ENCODE peak calls at places on chromosomes 6 and 20, in eight cellular contexts. C is tibial nerve, R is gastrocnemius medialis, O is A549, X is testis, M is HCT116, A is NB4, U is Peyer's patch. T is an unnamed sample.

GRCh38 chr20:34301587-34302311 is 1.4 kb downstream of the AHCY start:
- DNase-seq in C (no peak), R (no peak), O (no peak), X (no peak), M (no peak), A (no peak), U (no peak), T (no peak)

GRCh38 chr20:5745416-5745968 is 4.7 kb upstream of the SHLD1 start:
- DNase-seq in C (no peak), R (no peak), O (no peak), X (no peak), M (no peak), A (no peak), U (no peak), T (no peak)

GRCh38 chr20:3213226-3213625 is 3.9 kb downstream of the ITPA start:
- DNase-seq in C (no peak), R (no peak), O (no peak), X (no peak), M (no peak), A (no peak), U (no peak), T (no peak)

GRCh38 chr6:46437671-46438221 is 53.5 kb downstream of the RCAN2 start:
- DNase-seq in C (no peak), R (peak; percentile 58), O (no peak), X (no peak), M (no peak), A (no peak), U (no peak), T (no peak)

GRCh38 chr20:57762531-57763234 is 52.9 kb upstream of the PMEPA1 start:
- DNase-seq in C (no peak), R (no peak), O (no peak), X (no peak), M (no peak), A (no peak), U (no peak), T (no peak)

GRCh38 chr20:8860011-8860495 is 208.8 kb upstream of the PLCB4 start:
- DNase-seq in C (no peak), R (no peak), O (peak; percentile 42), X (no peak), M (no peak), A (no peak), U (no peak), T (no peak)

GRCh38 chr20:50385733-50386640 is 124.2 kb upstream of the PTPN1 start:
- DNase-seq in C (no peak), R (no peak), O (no peak), X (no peak), M (no peak), A (no peak), U (peak; percentile 37), T (no peak)

GRCh38 chr6:157982297-157982579 is 575 bp downstream of the SYNJ2 start:
- DNase-seq in C (no peak), R (no peak), O (peak; percentile 30), X (peak; percentile 43), M (no peak), A (peak; percentile 49), U (peak; percentile 60), T (peak; percentile 26)

GRCh38 chr6:128487746-128488145 is 32.7 kb downstream of the PTPRK start:
- DNase-seq in C (no peak), R (no peak), O (no peak), X (no peak), M (no peak), A (no peak), U (no peak), T (no peak)

GRCh38 chr6:3762359-3762758 is 10.8 kb upstream of the PXDC1 start:
- DNase-seq in C (no peak), R (no peak), O (no peak), X (no peak), M (no peak), A (no peak), U (no peak), T (no peak)

GRCh38 chr6:3757241-3757641 is 5.7 kb upstream of the PXDC1 start:
- DNase-seq in C (no peak), R (no peak), O (no peak), X (peak; percentile 72), M (no peak), A (no peak), U (no peak), T (no peak)

GRCh38 chr6:3761989-3762270 is 10.4 kb upstream of the PXDC1 start:
- DNase-seq in C (no peak), R (no peak), O (no peak), X (no peak), M (no peak), A (no peak), U (no peak), T (no peak)

GRCh38 chr6:3758842-3759144 is 7.3 kb upstream of the PXDC1 start:
- DNase-seq in C (no peak), R (no peak), O (no peak), X (no peak), M (no peak), A (no peak), U (no peak), T (no peak)

DNA sequence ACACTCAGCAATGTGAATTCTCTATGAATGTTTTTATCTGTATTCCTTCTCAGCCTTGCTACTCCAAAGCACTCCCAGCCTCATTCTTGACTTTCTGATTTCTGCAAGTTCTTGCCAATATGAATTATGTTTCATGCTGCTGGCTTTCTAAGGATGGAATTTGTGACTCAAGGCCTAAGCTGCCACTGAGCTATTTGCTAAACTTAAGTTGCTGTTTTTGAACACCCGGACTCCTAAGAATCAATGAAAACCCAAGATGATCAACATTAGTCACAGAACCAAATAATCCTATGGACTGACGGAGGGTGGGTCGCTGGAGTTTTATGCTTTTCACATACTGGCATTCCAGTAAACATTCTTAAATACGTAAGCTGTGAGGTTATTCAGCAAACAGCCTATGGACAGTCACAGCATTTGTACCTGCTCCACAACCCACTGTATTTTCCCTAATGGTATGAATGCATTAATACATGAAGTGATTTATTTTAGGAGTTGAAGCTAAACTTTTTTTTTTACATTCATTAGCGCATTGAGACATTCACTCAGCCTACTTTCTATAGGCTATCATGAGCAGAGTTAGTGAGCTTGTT is 8.2 kb upstream of the PXDC1 start:
- DNase-seq in C (no peak), R (no peak), O (no peak), X (no peak), M (no peak), A (no peak), U (no peak), T (no peak)
- TF ChIP-seq POLR2A in C (no peak), R (no peak), O (no peak), X (no peak), M (no peak), A (no peak), U (no peak), T (no peak)

DNA sequence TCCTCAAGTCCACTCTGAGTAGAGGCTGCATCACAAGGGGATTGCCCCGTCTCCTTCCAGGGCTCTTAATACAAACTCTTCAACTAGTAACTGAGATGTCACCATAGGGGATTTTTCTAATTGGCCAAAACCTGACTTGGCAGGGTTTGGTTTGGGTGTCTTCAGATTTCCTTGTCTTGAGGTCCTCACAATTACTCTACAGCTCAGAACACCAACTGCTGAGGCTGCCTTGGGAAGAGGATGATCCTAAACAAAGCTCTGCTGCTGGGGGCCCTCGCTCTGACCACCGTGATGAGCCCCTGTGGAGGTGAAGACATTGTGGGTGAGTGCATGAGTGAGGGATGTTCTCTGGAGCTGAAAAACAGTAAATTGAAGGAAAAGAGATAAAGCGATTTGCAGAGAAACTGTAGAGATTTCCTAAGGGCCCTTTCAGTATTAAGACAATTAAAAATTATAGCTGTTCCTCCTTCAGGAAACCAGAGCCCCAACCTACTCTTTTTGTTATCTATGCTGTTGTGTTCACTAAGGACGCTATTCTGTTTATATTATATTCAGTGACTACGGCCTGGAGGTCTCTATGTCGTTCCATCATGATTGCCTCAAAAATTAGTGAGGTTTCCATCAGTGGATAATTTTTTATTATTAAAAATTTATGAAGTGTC is at the start of gene HLA-DQA1:
- DNase-seq in C (peak; percentile 29), R (no peak), O (no peak), X (peak; percentile 21), M (no peak), A (no peak), U (peak; percentile 75), T (no peak)
- TF ChIP-seq POLR2A in C (peak; percentile 30), R (peak; percentile 27), O (no peak), X (no peak), M (no peak), A (no peak), U (no peak), T (peak; percentile 99)

DNA sequence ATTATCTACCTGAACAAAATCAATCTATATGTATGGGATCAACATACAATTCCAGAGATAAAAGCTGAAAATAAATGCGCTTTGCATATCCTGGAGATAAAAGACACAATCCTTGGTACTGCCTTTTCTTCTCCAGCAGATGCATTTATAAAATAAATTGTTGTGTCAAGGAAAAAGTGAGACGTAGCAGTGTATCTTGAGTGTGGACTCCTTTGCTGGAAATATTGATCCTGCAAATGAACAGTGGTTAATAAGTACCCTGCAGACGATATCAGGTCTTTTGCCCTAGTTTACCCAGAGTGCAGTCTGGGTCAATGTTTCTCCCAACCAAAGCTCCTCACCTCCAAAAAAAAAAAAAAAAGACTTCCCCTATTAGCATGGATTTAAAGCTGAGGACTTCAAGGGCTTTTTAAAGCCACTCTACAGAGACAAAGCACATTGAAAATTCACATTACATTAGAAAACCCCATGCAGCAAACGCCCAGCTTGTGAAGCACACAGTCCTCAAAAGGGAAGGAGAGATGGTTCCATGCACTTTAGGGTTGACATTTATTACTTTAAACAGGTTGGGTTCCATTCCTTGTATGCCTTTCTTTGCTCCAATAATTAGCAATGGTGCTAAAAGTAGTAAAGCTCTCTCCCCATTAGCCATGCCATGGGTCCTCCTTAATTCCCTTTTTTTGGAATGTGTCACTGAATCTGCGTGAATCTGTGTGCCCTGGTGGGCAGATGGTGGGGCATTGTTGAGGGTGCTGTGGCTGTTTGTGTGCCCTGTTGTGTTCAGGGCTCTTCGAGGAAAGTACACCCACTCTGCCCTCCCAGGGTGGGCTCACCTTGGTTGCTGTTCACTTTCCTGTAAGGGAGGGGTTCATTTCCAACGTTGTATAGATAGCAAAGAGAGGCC is 21.1 kb downstream of the FOXA2 start:
- DNase-seq in C (no peak), R (no peak), O (no peak), X (no peak), M (no peak), A (no peak), U (no peak), T (no peak)
- TF ChIP-seq POLR2A in C (no peak), R (no peak), O (no peak), X (no peak), M (no peak), A (no peak), U (no peak), T (no peak)

DNA sequence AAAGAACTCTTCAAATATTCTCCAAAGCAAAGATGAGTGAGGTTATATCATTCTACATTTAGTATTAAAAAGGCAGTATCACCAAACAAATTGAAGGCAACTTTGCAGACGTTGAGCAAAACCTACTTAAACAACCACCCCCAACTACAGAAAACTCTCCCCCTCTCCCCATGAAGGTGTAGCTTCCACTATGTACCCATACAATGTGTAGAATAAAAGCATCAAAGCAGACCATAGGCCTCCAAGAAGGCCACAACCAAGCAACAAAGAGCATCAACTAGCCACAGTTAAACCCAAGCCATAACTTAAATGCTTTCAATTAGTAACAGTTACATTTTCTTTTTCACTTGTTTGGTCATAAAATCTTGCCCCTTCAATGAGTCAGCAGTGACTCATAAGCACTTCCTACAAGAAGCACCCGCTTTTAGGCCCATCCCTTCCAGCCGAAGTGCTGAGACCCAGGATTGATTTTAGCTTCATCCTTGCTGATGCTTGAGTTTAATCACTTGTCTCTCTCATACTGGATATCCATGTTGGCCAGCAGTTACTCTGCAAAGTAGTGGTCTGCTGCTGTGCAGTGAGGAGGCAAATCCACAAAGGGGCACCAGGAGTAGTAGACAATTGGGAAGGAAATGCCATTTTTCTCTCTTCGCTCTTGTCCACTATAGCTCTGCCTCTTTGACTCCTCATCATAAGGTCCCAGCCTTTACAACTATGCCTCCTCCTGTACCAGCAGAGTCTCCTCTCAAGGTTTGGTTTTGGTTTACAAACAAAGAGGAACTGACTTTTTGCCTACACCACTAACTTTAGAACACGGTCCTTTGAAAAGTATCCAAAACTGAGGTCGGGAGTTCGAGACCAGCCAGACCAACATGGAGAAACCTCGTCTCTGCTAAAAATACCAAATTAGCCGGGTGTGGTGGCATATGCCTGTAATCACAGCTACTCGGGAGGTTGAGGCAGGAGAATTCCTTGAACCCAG is 8.4 kb upstream of the NUP153 start:
- DNase-seq in C (no peak), R (no peak), O (peak; percentile 65), X (no peak), M (peak; percentile 74), A (peak; percentile 90), U (no peak), T (no peak)
- TF ChIP-seq POLR2A in C (no peak), R (no peak), O (no peak), X (no peak), M (no peak), A (no peak), U (no peak), T (no peak)